ENCODE peak calls at places on chromosome 2, in nine cellular contexts. One of them, this sample, is unnamed. For H3K9me3, the result is how much of the 10 kb centered on the place peaks cover.

GRCh38 chr2:239441261-239441701 is 40.5 kb upstream of the HDAC4 start:
- DNase-seq in uterus: no peak
- DNase-seq in cardiac muscle cell: no peak
- DNase-seq in hepatocyte: no peak
- DNase-seq in fibroblast of lung: peak
- DNase-seq in OCI-LY7: no peak
- DNase-seq in GM12878: no peak
- DNase-seq in CD4-positive, alpha-beta T cell: no peak
- DNase-seq in lower lobe of right lung: no peak
- DNase-seq in this sample: no peak

GRCh38 chr2:148391324-148391723 is 253.2 kb upstream of the EPC2 start:
- DNase-seq in fibroblast of lung: peak
- DNase-seq in hepatocyte: no peak
- DNase-seq in OCI-LY7: no peak
- DNase-seq in cardiac muscle cell: no peak
- DNase-seq in CD4-positive, alpha-beta T cell: no peak
- DNase-seq in GM12878: no peak
- DNase-seq in uterus: no peak
- DNase-seq in lower lobe of right lung: no peak
- DNase-seq in this sample: no peak

GRCh38 chr2:147679664-147680502 is 164.9 kb upstream of the ACVR2A start:
- DNase-seq in OCI-LY7: no peak
- DNase-seq in fibroblast of lung: no peak
- DNase-seq in cardiac muscle cell: no peak
- DNase-seq in hepatocyte: no peak
- DNase-seq in uterus: no peak
- DNase-seq in GM12878: no peak
- DNase-seq in lower lobe of right lung: no peak
- DNase-seq in CD4-positive, alpha-beta T cell: no peak
- DNase-seq in this sample: no peak

GRCh38 chr2:173452436-173452835 is 97.8 kb downstream of the CDCA7 start:
- DNase-seq in uterus: no peak
- DNase-seq in hepatocyte: no peak
- DNase-seq in cardiac muscle cell: peak
- DNase-seq in OCI-LY7: no peak
- DNase-seq in CD4-positive, alpha-beta T cell: no peak
- DNase-seq in lower lobe of right lung: no peak
- DNase-seq in fibroblast of lung: no peak
- DNase-seq in GM12878: no peak
- DNase-seq in this sample: no peak

GRCh38 chr2:150228936-150229335 is 258.5 kb downstream of the RND3 start:
- DNase-seq in CD4-positive, alpha-beta T cell: no peak
- DNase-seq in GM12878: no peak
- DNase-seq in fibroblast of lung: no peak
- DNase-seq in OCI-LY7: no peak
- DNase-seq in cardiac muscle cell: no peak
- DNase-seq in hepatocyte: no peak
- DNase-seq in uterus: no peak
- DNase-seq in lower lobe of right lung: no peak
- DNase-seq in this sample: no peak

GRCh38 chr2:162324953-162325352 is 6.5 kb upstream of the IFIH1 start:
- DNase-seq in CD4-positive, alpha-beta T cell: no peak
- DNase-seq in OCI-LY7: no peak
- DNase-seq in uterus: no peak
- DNase-seq in lower lobe of right lung: no peak
- DNase-seq in fibroblast of lung: no peak
- DNase-seq in hepatocyte: no peak
- DNase-seq in GM12878: no peak
- DNase-seq in cardiac muscle cell: no peak
- DNase-seq in this sample: no peak

GRCh38 chr2:185291035-185291647 is 447.5 kb upstream of the FSIP2 start:
- DNase-seq in lower lobe of right lung: no peak
- DNase-seq in cardiac muscle cell: peak
- DNase-seq in fibroblast of lung: peak
- DNase-seq in uterus: no peak
- DNase-seq in hepatocyte: peak
- DNase-seq in CD4-positive, alpha-beta T cell: no peak
- DNase-seq in OCI-LY7: peak
- DNase-seq in GM12878: no peak
- DNase-seq in this sample: peak

GRCh38 chr2:47344890-47345583 is 57.9 kb upstream of the MSH2 start:
- DNase-seq in GM12878: no peak
- DNase-seq in fibroblast of lung: peak
- DNase-seq in CD4-positive, alpha-beta T cell: no peak
- DNase-seq in OCI-LY7: no peak
- DNase-seq in hepatocyte: peak
- DNase-seq in uterus: peak
- DNase-seq in lower lobe of right lung: peak
- DNase-seq in cardiac muscle cell: peak
- DNase-seq in this sample: peak

GRCh38 chr2:66446924-66447323 is 12.0 kb downstream of the MEIS1 start:
- DNase-seq in hepatocyte: no peak
- DNase-seq in lower lobe of right lung: no peak
- DNase-seq in OCI-LY7: no peak
- DNase-seq in fibroblast of lung: no peak
- DNase-seq in GM12878: no peak
- DNase-seq in uterus: no peak
- DNase-seq in cardiac muscle cell: no peak
- DNase-seq in CD4-positive, alpha-beta T cell: no peak
- DNase-seq in this sample: no peak

GRCh38 chr2:26521054-26521912 is 43.4 kb upstream of the OTOF start:
- DNase-seq in lower lobe of right lung: no peak
- DNase-seq in cardiac muscle cell: peak
- DNase-seq in uterus: no peak
- DNase-seq in CD4-positive, alpha-beta T cell: no peak
- DNase-seq in GM12878: no peak
- DNase-seq in fibroblast of lung: peak
- DNase-seq in hepatocyte: peak
- DNase-seq in OCI-LY7: peak
- DNase-seq in this sample: no peak
- TF ChIP-seq CTCF in lower lobe of right lung: peak
- TF ChIP-seq CTCF in cardiac muscle cell: peak
- TF ChIP-seq CTCF in uterus: no peak
- TF ChIP-seq CTCF in CD4-positive, alpha-beta T cell: no peak
- TF ChIP-seq CTCF in GM12878: peak
- TF ChIP-seq CTCF in fibroblast of lung: no peak
- TF ChIP-seq CTCF in hepatocyte: peak
- TF ChIP-seq CTCF in OCI-LY7: peak
- TF ChIP-seq CTCF in this sample: peak

GRCh38 chr2:13921245-13921644 is 711.3 kb upstream of the LRATD1 start:
- DNase-seq in GM12878: no peak
- DNase-seq in cardiac muscle cell: no peak
- DNase-seq in hepatocyte: no peak
- DNase-seq in CD4-positive, alpha-beta T cell: no peak
- DNase-seq in lower lobe of right lung: no peak
- DNase-seq in fibroblast of lung: no peak
- DNase-seq in OCI-LY7: no peak
- DNase-seq in uterus: no peak
- DNase-seq in this sample: no peak
- H3K9me3 ChIP-seq in GM12878: under half
- H3K9me3 ChIP-seq in cardiac muscle cell: under half
- H3K9me3 ChIP-seq in hepatocyte: under half
- H3K9me3 ChIP-seq in CD4-positive, alpha-beta T cell: under half
- H3K9me3 ChIP-seq in lower lobe of right lung: under half
- H3K9me3 ChIP-seq in fibroblast of lung: under half
- H3K9me3 ChIP-seq in OCI-LY7: under half
- H3K9me3 ChIP-seq in uterus: under half
- H3K9me3 ChIP-seq in this sample: under half

GRCh38 chr2:216405588-216405987 is 6.7 kb upstream of the SMARCAL1 start:
- DNase-seq in uterus: no peak
- DNase-seq in OCI-LY7: no peak
- DNase-seq in fibroblast of lung: no peak
- DNase-seq in cardiac muscle cell: no peak
- DNase-seq in GM12878: no peak
- DNase-seq in hepatocyte: no peak
- DNase-seq in lower lobe of right lung: no peak
- DNase-seq in CD4-positive, alpha-beta T cell: no peak
- DNase-seq in this sample: no peak

GRCh38 chr2:216404010-216404618 is 8.2 kb upstream of the SMARCAL1 start:
- DNase-seq in cardiac muscle cell: peak
- DNase-seq in fibroblast of lung: no peak
- DNase-seq in lower lobe of right lung: no peak
- DNase-seq in OCI-LY7: peak
- DNase-seq in GM12878: no peak
- DNase-seq in hepatocyte: peak
- DNase-seq in uterus: no peak
- DNase-seq in CD4-positive, alpha-beta T cell: peak
- DNase-seq in this sample: peak

GRCh38 chr2:216408426-216409315 is 3.6 kb upstream of the SMARCAL1 start:
- DNase-seq in OCI-LY7: peak
- DNase-seq in fibroblast of lung: no peak
- DNase-seq in CD4-positive, alpha-beta T cell: no peak
- DNase-seq in hepatocyte: no peak
- DNase-seq in lower lobe of right lung: no peak
- DNase-seq in cardiac muscle cell: peak
- DNase-seq in GM12878: no peak
- DNase-seq in uterus: no peak
- DNase-seq in this sample: no peak

GRCh38 chr2:216410550-216410949 is 1.7 kb upstream of the SMARCAL1 start:
- DNase-seq in GM12878: no peak
- DNase-seq in uterus: no peak
- DNase-seq in CD4-positive, alpha-beta T cell: no peak
- DNase-seq in fibroblast of lung: no peak
- DNase-seq in hepatocyte: no peak
- DNase-seq in cardiac muscle cell: no peak
- DNase-seq in lower lobe of right lung: no peak
- DNase-seq in OCI-LY7: peak
- DNase-seq in this sample: no peak

GRCh38 chr2:216406861-216407260 is 5.4 kb upstream of the SMARCAL1 start:
- DNase-seq in lower lobe of right lung: no peak
- DNase-seq in GM12878: no peak
- DNase-seq in CD4-positive, alpha-beta T cell: no peak
- DNase-seq in fibroblast of lung: no peak
- DNase-seq in uterus: no peak
- DNase-seq in OCI-LY7: no peak
- DNase-seq in cardiac muscle cell: no peak
- DNase-seq in hepatocyte: no peak
- DNase-seq in this sample: no peak
- H3K27ac ChIP-seq in lower lobe of right lung: no peak
- H3K27ac ChIP-seq in GM12878: no peak
- H3K27ac ChIP-seq in CD4-positive, alpha-beta T cell: no peak
- H3K27ac ChIP-seq in fibroblast of lung: no peak
- H3K27ac ChIP-seq in uterus: no peak
- H3K27ac ChIP-seq in OCI-LY7: no peak
- H3K27ac ChIP-seq in cardiac muscle cell: no peak
- H3K27ac ChIP-seq in hepatocyte: no peak
- H3K27ac ChIP-seq in this sample: no peak

DNA sequence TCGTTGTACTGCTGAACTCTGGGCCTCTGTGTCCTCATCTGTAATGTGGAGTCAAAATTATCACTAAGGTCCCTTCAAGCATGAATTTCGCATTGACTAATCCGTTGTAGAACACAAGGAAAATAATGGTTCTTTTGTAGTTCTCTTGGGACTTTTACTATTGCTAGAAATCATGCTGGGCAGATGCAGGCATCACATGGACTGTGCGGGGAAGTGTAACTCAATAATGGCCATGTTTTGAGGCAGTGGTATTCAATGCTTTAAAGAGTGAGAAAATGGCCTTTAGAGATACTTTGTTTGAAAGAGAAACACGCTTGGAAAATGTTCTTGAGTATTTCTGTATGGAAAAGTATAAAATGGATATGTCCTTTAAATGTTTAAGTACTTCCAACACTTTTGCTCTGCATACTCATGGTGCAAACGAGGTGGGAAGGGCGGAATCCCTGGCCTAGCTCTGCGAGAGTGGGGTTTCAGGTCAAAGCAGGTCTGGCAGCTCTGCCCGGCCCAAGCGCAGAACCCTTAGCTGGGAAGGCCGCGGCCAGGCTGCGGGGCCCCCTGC is 117.3 kb upstream of the MSTN start:
- DNase-seq in GM12878: no peak
- DNase-seq in uterus: no peak
- DNase-seq in CD4-positive, alpha-beta T cell: no peak
- DNase-seq in cardiac muscle cell: no peak
- DNase-seq in hepatocyte: no peak
- DNase-seq in fibroblast of lung: no peak
- DNase-seq in lower lobe of right lung: no peak
- DNase-seq in OCI-LY7: no peak
- DNase-seq in this sample: no peak
- TF ChIP-seq CTCF in GM12878: peak
- TF ChIP-seq CTCF in uterus: no peak
- TF ChIP-seq CTCF in CD4-positive, alpha-beta T cell: no peak
- TF ChIP-seq CTCF in cardiac muscle cell: no peak
- TF ChIP-seq CTCF in hepatocyte: no peak
- TF ChIP-seq CTCF in fibroblast of lung: no peak
- TF ChIP-seq CTCF in lower lobe of right lung: no peak
- TF ChIP-seq CTCF in OCI-LY7: no peak
- TF ChIP-seq CTCF in this sample: no peak

DNA sequence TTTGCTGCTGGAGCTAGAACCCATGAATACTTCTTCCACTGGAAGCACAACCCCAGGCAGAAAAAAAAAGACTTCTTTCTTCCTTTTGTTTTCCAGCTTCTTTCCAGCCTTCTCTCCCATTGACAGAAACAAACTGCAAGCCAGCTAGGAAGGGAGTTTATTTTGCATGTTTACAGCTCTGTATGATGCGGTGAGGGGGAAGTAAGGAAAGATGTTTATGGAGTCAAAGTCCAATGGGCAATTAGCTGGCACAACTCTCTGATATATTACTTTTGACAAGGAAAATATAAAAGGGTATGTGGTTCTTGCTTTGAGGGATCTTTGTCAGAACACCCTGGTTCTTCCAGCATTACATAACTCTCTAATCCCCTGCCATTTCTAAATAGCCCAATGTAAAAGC is 9.4 kb upstream of the NMS start:
- DNase-seq in lower lobe of right lung: no peak
- DNase-seq in fibroblast of lung: no peak
- DNase-seq in OCI-LY7: no peak
- DNase-seq in CD4-positive, alpha-beta T cell: no peak
- DNase-seq in hepatocyte: no peak
- DNase-seq in GM12878: no peak
- DNase-seq in uterus: no peak
- DNase-seq in cardiac muscle cell: no peak
- DNase-seq in this sample: no peak
- H3K9me3 ChIP-seq in lower lobe of right lung: under half
- H3K9me3 ChIP-seq in fibroblast of lung: under half
- H3K9me3 ChIP-seq in OCI-LY7: under half
- H3K9me3 ChIP-seq in CD4-positive, alpha-beta T cell: under half
- H3K9me3 ChIP-seq in hepatocyte: under half
- H3K9me3 ChIP-seq in GM12878: under half
- H3K9me3 ChIP-seq in uterus: under half
- H3K9me3 ChIP-seq in cardiac muscle cell: under half
- H3K9me3 ChIP-seq in this sample: under half

DNA sequence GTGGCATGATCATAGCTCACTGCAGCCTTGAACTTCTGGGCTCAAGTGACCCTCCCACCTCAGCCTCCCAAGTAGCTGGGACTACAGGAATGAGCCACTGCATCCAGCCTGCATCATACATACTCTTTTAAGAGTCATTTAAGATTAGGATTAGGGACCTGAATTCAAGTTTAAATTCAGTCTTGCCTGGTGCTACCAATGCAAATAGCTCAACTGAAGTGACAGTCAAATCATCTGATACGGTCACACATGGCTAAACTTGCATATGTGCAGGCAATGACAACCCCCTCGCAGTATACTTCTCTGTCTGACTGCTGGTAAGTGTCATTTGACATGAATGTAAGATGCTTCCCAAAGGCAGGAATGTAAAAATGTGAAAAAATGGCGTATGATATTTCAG is 31.8 kb upstream of the TMEM131 start:
- DNase-seq in uterus: no peak
- DNase-seq in lower lobe of right lung: no peak
- DNase-seq in GM12878: peak
- DNase-seq in hepatocyte: no peak
- DNase-seq in fibroblast of lung: peak
- DNase-seq in OCI-LY7: peak
- DNase-seq in cardiac muscle cell: no peak
- DNase-seq in CD4-positive, alpha-beta T cell: no peak
- DNase-seq in this sample: peak
- H3K27ac ChIP-seq in uterus: no peak
- H3K27ac ChIP-seq in lower lobe of right lung: no peak
- H3K27ac ChIP-seq in GM12878: peak
- H3K27ac ChIP-seq in hepatocyte: no peak
- H3K27ac ChIP-seq in fibroblast of lung: no peak
- H3K27ac ChIP-seq in OCI-LY7: peak
- H3K27ac ChIP-seq in cardiac muscle cell: no peak
- H3K27ac ChIP-seq in CD4-positive, alpha-beta T cell: no peak
- H3K27ac ChIP-seq in this sample: no peak